ENCODE peak calls at places on chromosomes 1 and 21, in five cellular contexts. Q is AG09309, O is iris pigment epithelial cell, T is GF-D8, G is endothelial cell. U is an unnamed sample.

GRCh38 chr1:91781916-91782622 is 103.9 kb downstream of the TGFBR3 start:
- DNase-seq in O (peak), Q (no peak), T (no peak), G (no peak), U (peak)

GRCh38 chr1:179926494-179927205 is 28.0 kb upstream of the CEP350 start:
- DNase-seq in Q (peak), G (no peak), O (peak), T (no peak), U (peak)

GRCh38 chr1:155329980-155330598 is 9.4 kb downstream of the RUSC1 start:
- DNase-seq in T (no peak), Q (no peak), O (peak), G (no peak), U (no peak)

GRCh38 chr1:236002025-236002390 is 62.9 kb downstream of the NID1 start:
- DNase-seq in T (no peak), G (peak), Q (no peak), O (no peak), U (no peak)

GRCh38 chr1:245434285-245434684 is 279.5 kb downstream of the KIF26B start:
- DNase-seq in T (no peak), G (no peak), Q (no peak), O (no peak), U (no peak)

GRCh38 chr1:147771216-147772125 is 11.1 kb upstream of the GJA5 start:
- DNase-seq in O (no peak), T (no peak), G (no peak), Q (no peak), U (peak)

GRCh38 chr1:75996196-75996595 is 64.0 kb upstream of the ASB17 start:
- DNase-seq in O (peak), T (no peak), G (no peak), Q (no peak), U (peak)

GRCh38 chr1:40978886-40979240 is 633 bp upstream of the CTPS1 start:
- DNase-seq in Q (no peak), O (no peak), T (no peak), G (no peak), U (no peak)

GRCh38 chr1:35369922-35370671 is 101.6 kb downstream of the ZMYM4 start:
- DNase-seq in T (peak), Q (peak), G (peak), O (peak), U (peak)

GRCh38 chr1:48047116-48047515 is 49.9 kb upstream of the TRABD2B start:
- DNase-seq in G (no peak), Q (no peak), T (no peak), O (no peak), U (peak)

GRCh38 chr21:17829472-17829871 is 10.3 kb upstream of the C21orf91 start:
- DNase-seq in Q (peak), T (no peak), G (no peak), O (peak), U (peak)

GRCh38 chr1:70146488-70146887 is 58.9 kb downstream of the LRRC40 start:
- DNase-seq in O (peak), T (no peak), G (no peak), Q (no peak), U (peak)